ENCODE peak calls at places on chromosomes 12 and 14, in five cellular contexts. N is choroid plexus epithelial cell; R is osteocyte; E is stimulated activated CD4-positive, alpha-beta T cell treated with anti-CD3 and anti-CD28 coated beads, Interleukin-12 subunit alpha, Interleukin-12 subunit beta, amount 100 ng/mL, for 48 hours; D is upper lobe of left lung. Y is an unnamed sample.

GRCh38 chr12:109169676-109170075 is 53.3 kb downstream of the ACACB start:
- DNase-seq in N (peak), R (no peak), E (no peak), D (no peak), Y (no peak)

GRCh38 chr12:44465139-44465538 is 411.0 kb downstream of the NELL2 start:
- DNase-seq in N (no peak), R (no peak), E (no peak), D (no peak), Y (no peak)

GRCh38 chr14:75123991-75124390 is 2.9 kb downstream of the NEK9 start:
- DNase-seq in N (peak), R (no peak), E (no peak), D (no peak), Y (no peak)

GRCh38 chr12:67704071-67704470 is 55.5 kb downstream of the DYRK2 start:
- DNase-seq in N (no peak), R (no peak), E (no peak), D (no peak), Y (no peak)

GRCh38 chr14:39440975-39441374 is 8.7 kb upstream of the FBXO33 start:
- DNase-seq in N (no peak), R (no peak), E (no peak), D (no peak), Y (no peak)

GRCh38 chr12:52965337-52965731 is 16.4 kb downstream of the KRT18 start:
- DNase-seq in N (no peak), R (no peak), E (no peak), D (peak), Y (no peak)

GRCh38 chr12:105100207-105100985 is 7.1 kb upstream of the WASHC4 start:
- DNase-seq in N (peak), R (no peak), E (no peak), D (no peak), Y (no peak)

GRCh38 chr12:75809745-75810144 is 221.8 kb downstream of the PHLDA1 start:
- DNase-seq in N (no peak), R (no peak), E (no peak), D (no peak), Y (no peak)

GRCh38 chr14:35708072-35708471 is 101.0 kb downstream of the RALGAPA1 start:
- DNase-seq in N (no peak), R (no peak), E (no peak), D (no peak), Y (no peak)

GRCh38 chr14:63269561-63270225 is 49.0 kb downstream of the GPHB5 start:
- DNase-seq in N (no peak), R (no peak), E (no peak), D (no peak), Y (no peak)

GRCh38 chr12:94615284-94616216 is 34.8 kb downstream of the TMCC3 start:
- DNase-seq in N (peak), R (no peak), E (no peak), D (no peak), Y (no peak)

GRCh38 chr12:29782285-29782820 is 1.4 kb downstream of the TMTC1 start:
- DNase-seq in N (peak), R (no peak), E (no peak), D (no peak), Y (no peak)

GRCh38 chr12:99600388-99600787 is 47.2 kb upstream of the GARIN6 start:
- DNase-seq in N (no peak), R (no peak), E (no peak), D (no peak), Y (no peak)

GRCh38 chr12:22380029-22380428 is 45.5 kb upstream of the ST8SIA1 start:
- DNase-seq in N (no peak), R (no peak), E (no peak), D (no peak), Y (no peak)

GRCh38 chr14:38721822-38722431 is 381.1 kb downstream of the SEC23A start:
- DNase-seq in N (peak), R (no peak), E (peak), D (no peak), Y (no peak)

GRCh38 chr14:104781271-104782077 is 14.1 kb downstream of the AKT1 start:
- DNase-seq in N (no peak), R (no peak), E (no peak), D (peak), Y (no peak)

GRCh38 chr14:101950516-101951215 is 13.7 kb upstream of the DYNC1H1 start:
- DNase-seq in N (no peak), R (no peak), E (no peak), D (no peak), Y (no peak)

GRCh38 chr14:103623883-103624482 is 5.0 kb upstream of the KLC1 start:
- DNase-seq in N (no peak), R (no peak), E (no peak), D (peak), Y (no peak)

GRCh38 chr12:68373836-68374314 is 41.7 kb upstream of the MDM1 start:
- DNase-seq in N (no peak), R (no peak), E (peak), D (no peak), Y (no peak)

GRCh38 chr12:64560395-64561301 is 49.6 kb upstream of the RASSF3 start:
- DNase-seq in N (peak), R (peak), E (no peak), D (no peak), Y (no peak)

GRCh38 chr14:100065161-100065871 is at the start of gene EVL:
- DNase-seq in N (no peak), R (no peak), E (peak), D (peak), Y (peak)

GRCh38 chr12:68335462-68335861 is 3.3 kb upstream of the MDM1 start:
- DNase-seq in N (no peak), R (no peak), E (no peak), D (no peak), Y (no peak)

GRCh38 chr12:104357431-104357952 is 54.0 kb downstream of the EID3 start:
- DNase-seq in N (peak), R (peak), E (no peak), D (no peak), Y (no peak)

GRCh38 chr14:57388072-57388471 is 2.3 kb upstream of the NAA30 start:
- DNase-seq in N (no peak), R (no peak), E (no peak), D (no peak), Y (no peak)

GRCh38 chr12:108634225-108634795 is 616 bp upstream of the SELPLG start:
- DNase-seq in N (no peak), R (no peak), E (no peak), D (no peak), Y (peak)

GRCh38 chr14:64185184-64185583 is 109.0 kb downstream of the ESR2 start:
- DNase-seq in N (no peak), R (no peak), E (no peak), D (no peak), Y (no peak)

GRCh38 chr12:109518820-109519665 is 41.6 kb downstream of the UBE3B start:
- DNase-seq in N (peak), R (no peak), E (peak), D (no peak), Y (peak)

GRCh38 chr12:118747771-118748170 is 233.6 kb upstream of the SRRM4 start:
- DNase-seq in N (no peak), R (no peak), E (no peak), D (no peak), Y (no peak)

GRCh38 chr14:28152453-28153044 is 614.0 kb upstream of the FOXG1 start:
- DNase-seq in N (no peak), R (no peak), E (no peak), D (no peak), Y (no peak)

GRCh38 chr12:64390275-64390851 is at the start of gene C12orf56:
- DNase-seq in N (peak), R (no peak), E (no peak), D (peak), Y (no peak)

GRCh38 chr14:82720931-82721330 is 1187.3 kb upstream of the SEL1L start:
- DNase-seq in N (no peak), R (no peak), E (no peak), D (no peak), Y (no peak)

GRCh38 chr12:13024151-13024946 is 19.8 kb upstream of the FAM234B start:
- DNase-seq in N (peak), R (no peak), E (no peak), D (no peak), Y (no peak)